ENCODE peak calls at places on chromosomes 3 and 15, in eight cellular contexts. One of them, this sample, is unnamed.

GRCh38 chr3:124919756-124920155 is 14.8 kb downstream of the MUC13 start:
- DNase-seq in EL: peak; percentile 58
- DNase-seq in NCI-H1092 treated with DMSO at 0.1 percent for 48 hours: no peak
- DNase-seq in tibial artery: no peak
- DNase-seq in breast epithelium: no peak
- DNase-seq in kidney epithelial cell: no peak
- DNase-seq in ELF-1: peak; percentile 44
- DNase-seq in RKO: no peak
- DNase-seq in this sample: no peak

GRCh38 chr3:185215873-185216586 is 37.8 kb downstream of the EHHADH start:
- DNase-seq in NCI-H1092 treated with DMSO at 0.1 percent for 48 hours: peak; percentile 9
- DNase-seq in tibial artery: no peak
- DNase-seq in RKO: peak; percentile 39
- DNase-seq in kidney epithelial cell: no peak
- DNase-seq in EL: no peak
- DNase-seq in breast epithelium: no peak
- DNase-seq in ELF-1: peak; percentile 7
- DNase-seq in this sample: no peak

GRCh38 chr15:25871403-25871802 is 8.3 kb upstream of the ATP10A start:
- DNase-seq in breast epithelium: no peak
- DNase-seq in kidney epithelial cell: no peak
- DNase-seq in EL: no peak
- DNase-seq in tibial artery: no peak
- DNase-seq in NCI-H1092 treated with DMSO at 0.1 percent for 48 hours: no peak
- DNase-seq in ELF-1: no peak
- DNase-seq in RKO: no peak
- DNase-seq in this sample: no peak

GRCh38 chr15:77311618-77312398 is 108.1 kb downstream of the PEAK1 start:
- DNase-seq in breast epithelium: no peak
- DNase-seq in ELF-1: no peak
- DNase-seq in kidney epithelial cell: no peak
- DNase-seq in RKO: no peak
- DNase-seq in tibial artery: no peak
- DNase-seq in EL: peak; percentile 56
- DNase-seq in NCI-H1092 treated with DMSO at 0.1 percent for 48 hours: no peak
- DNase-seq in this sample: no peak

GRCh38 chr3:132004571-132004970 is 30.2 kb downstream of the CPNE4 start:
- DNase-seq in ELF-1: no peak
- DNase-seq in kidney epithelial cell: no peak
- DNase-seq in tibial artery: no peak
- DNase-seq in EL: no peak
- DNase-seq in breast epithelium: no peak
- DNase-seq in RKO: no peak
- DNase-seq in NCI-H1092 treated with DMSO at 0.1 percent for 48 hours: no peak
- DNase-seq in this sample: no peak

GRCh38 chr3:126752303-126753190 is 48.5 kb downstream of the CHCHD6 start:
- DNase-seq in NCI-H1092 treated with DMSO at 0.1 percent for 48 hours: peak; percentile 76
- DNase-seq in ELF-1: peak; percentile 98
- DNase-seq in EL: peak; percentile 78
- DNase-seq in RKO: peak; percentile 58
- DNase-seq in tibial artery: peak; percentile 86
- DNase-seq in breast epithelium: peak; percentile 72
- DNase-seq in kidney epithelial cell: no peak
- DNase-seq in this sample: peak; percentile 88

GRCh38 chr3:104460477-104461406 is 906.0 kb upstream of the ALCAM start:
- DNase-seq in NCI-H1092 treated with DMSO at 0.1 percent for 48 hours: no peak
- DNase-seq in EL: peak; percentile 62
- DNase-seq in breast epithelium: no peak
- DNase-seq in tibial artery: no peak
- DNase-seq in kidney epithelial cell: peak; percentile 48
- DNase-seq in RKO: peak; percentile 46
- DNase-seq in ELF-1: peak; percentile 72
- DNase-seq in this sample: no peak

GRCh38 chr15:82122754-82123400 is 77.1 kb upstream of the MEX3B start:
- DNase-seq in RKO: peak; percentile 52
- DNase-seq in ELF-1: no peak
- DNase-seq in EL: peak; percentile 98
- DNase-seq in NCI-H1092 treated with DMSO at 0.1 percent for 48 hours: no peak
- DNase-seq in breast epithelium: no peak
- DNase-seq in kidney epithelial cell: peak; percentile 86
- DNase-seq in tibial artery: peak; percentile 70
- DNase-seq in this sample: no peak

GRCh38 chr3:50627407-50628051 is 10.6 kb downstream of the MAPKAPK3 start:
- DNase-seq in RKO: peak; percentile 87
- DNase-seq in EL: peak; percentile 88
- DNase-seq in NCI-H1092 treated with DMSO at 0.1 percent for 48 hours: peak; percentile 29
- DNase-seq in breast epithelium: no peak
- DNase-seq in ELF-1: peak; percentile 79
- DNase-seq in tibial artery: no peak
- DNase-seq in kidney epithelial cell: peak; percentile 85
- DNase-seq in this sample: peak; percentile 74